ENCODE peak calls at places on chromosomes 1 and 21, in nine cellular contexts. Z is uterus, G is neural progenitor cell, A is Panc1, H is stomach, D is A673, P is endothelial cell of umbilical vein, L is left lung, Q is lower leg skin. F is an unnamed sample.

GRCh38 chr1:226296911-226297310 is 12.1 kb downstream of the LIN9 start:
- DNase-seq in Z (no peak), G (no peak), A (no peak), H (no peak), D (no peak), P (no peak), L (no peak), Q (no peak), F (no peak)

GRCh38 chr1:18959591-18959990 is 3.1 kb upstream of the IFFO2 start:
- DNase-seq in Z (no peak), G (no peak), A (no peak), H (no peak), D (no peak), P (no peak), L (no peak), Q (no peak), F (no peak)

GRCh38 chr1:167109125-167109524 is 15.2 kb downstream of the STYXL2 start:
- DNase-seq in Z (no peak), G (no peak), A (no peak), H (no peak), D (peak), P (no peak), L (no peak), Q (no peak), F (no peak)

GRCh38 chr1:941588-942383 is 17.3 kb downstream of the NOC2L start:
- DNase-seq in Z (peak), G (peak), A (no peak), H (peak), D (peak), P (peak), L (peak), Q (no peak), F (peak)

GRCh38 chr1:204896023-204896422 is 25.4 kb downstream of the NFASC start:
- DNase-seq in Z (no peak), G (no peak), A (no peak), H (no peak), D (no peak), P (no peak), L (no peak), Q (no peak), F (no peak)

GRCh38 chr1:229003233-229004031 is 267.5 kb upstream of the RAB4A start:
- DNase-seq in Z (no peak), G (peak), A (no peak), H (no peak), D (no peak), P (no peak), L (no peak), Q (no peak), F (no peak)

GRCh38 chr1:198754670-198755069 is 115.8 kb downstream of the PTPRC start:
- DNase-seq in Z (no peak), G (no peak), A (no peak), H (no peak), D (no peak), P (no peak), L (no peak), Q (no peak), F (no peak)

GRCh38 chr21:42570841-42571387 is 57.3 kb downstream of the SLC37A1 start:
- DNase-seq in Z (peak), G (peak), A (no peak), H (peak), D (no peak), P (no peak), L (peak), Q (no peak), F (no peak)

GRCh38 chr1:108884968-108885367 is 8.2 kb downstream of the GPSM2 start:
- DNase-seq in Z (no peak), G (no peak), A (no peak), H (no peak), D (no peak), P (no peak), L (no peak), Q (no peak), F (no peak)

GRCh38 chr1:205109269-205109668 is 12.5 kb downstream of the RBBP5 start:
- DNase-seq in Z (no peak), G (no peak), A (no peak), H (no peak), D (no peak), P (no peak), L (no peak), Q (no peak), F (no peak)

GRCh38 chr1:9821710-9822109 is 2.1 kb downstream of the CLSTN1 start:
- DNase-seq in Z (no peak), G (no peak), A (no peak), H (no peak), D (no peak), P (no peak), L (no peak), Q (no peak), F (no peak)
- H3K4me3 ChIP-seq in Z (peak), G (peak), A (no peak), H (no peak), D (peak), P (no peak), L (no peak), Q (no peak), F (peak)

GRCh38 chr1:66929999-66930822 is 5.4 kb downstream of the MIER1 start:
- DNase-seq in Z (peak), G (peak), A (peak), H (peak), D (peak), P (peak), L (peak), Q (peak), F (peak)
- TF ChIP-seq CTCF in Z (peak), G (peak), A (peak), H (no peak), D (peak), P (no peak), L (peak), Q (no peak), F (peak)

DNA sequence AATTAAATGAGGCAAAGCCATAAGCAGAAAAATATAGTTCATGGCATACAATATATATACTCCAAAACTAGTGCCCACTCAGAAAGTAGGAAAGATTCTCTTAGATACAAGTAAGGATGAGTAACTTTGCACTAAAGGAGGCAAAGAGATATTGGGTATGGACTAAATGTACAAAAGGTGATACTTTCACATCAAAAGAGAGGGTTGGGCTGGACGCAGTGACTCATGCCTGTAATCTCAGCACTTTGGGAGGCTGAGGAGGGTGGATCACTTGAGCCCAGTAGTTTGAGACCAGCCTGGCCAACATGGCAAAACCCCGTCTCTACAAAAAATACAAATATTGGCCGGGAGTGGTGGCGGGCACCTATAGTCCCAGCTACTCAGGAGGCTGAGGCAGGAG is 6.7 kb downstream of the KYAT3 start:
- DNase-seq in Z (no peak), G (no peak), A (no peak), H (no peak), D (no peak), P (no peak), L (no peak), Q (no peak), F (no peak)
- H3K4me3 ChIP-seq in Z (no peak), G (no peak), A (no peak), H (no peak), D (no peak), P (no peak), L (no peak), Q (no peak), F (no peak)

GRCh38 chr1:183922197-183922596 is 115.3 kb downstream of the COLGALT2 start:
- DNase-seq in Z (no peak), G (no peak), A (no peak), H (no peak), D (no peak), P (no peak), L (no peak), Q (no peak), F (no peak)
- TF ChIP-seq CTCF in Z (no peak), G (peak), A (peak), H (no peak), D (peak), P (no peak), L (no peak), Q (no peak), F (no peak)

GRCh38 chr1:16218014-16218673 is 5.7 kb upstream of the ARHGEF19 start:
- DNase-seq in Z (no peak), G (no peak), A (no peak), H (no peak), D (no peak), P (no peak), L (no peak), Q (no peak), F (no peak)
- H3K4me3 ChIP-seq in Z (no peak), G (peak), A (peak), H (peak), D (no peak), P (no peak), L (no peak), Q (no peak), F (no peak)

GRCh38 chr1:22841754-22842370 is 130.8 kb downstream of the LACTBL1 start:
- DNase-seq in Z (peak), G (no peak), A (no peak), H (no peak), D (no peak), P (no peak), L (no peak), Q (no peak), F (no peak)
- TF ChIP-seq CTCF in Z (no peak), G (no peak), A (no peak), H (no peak), D (no peak), P (no peak), L (no peak), Q (no peak), F (no peak)

DNA sequence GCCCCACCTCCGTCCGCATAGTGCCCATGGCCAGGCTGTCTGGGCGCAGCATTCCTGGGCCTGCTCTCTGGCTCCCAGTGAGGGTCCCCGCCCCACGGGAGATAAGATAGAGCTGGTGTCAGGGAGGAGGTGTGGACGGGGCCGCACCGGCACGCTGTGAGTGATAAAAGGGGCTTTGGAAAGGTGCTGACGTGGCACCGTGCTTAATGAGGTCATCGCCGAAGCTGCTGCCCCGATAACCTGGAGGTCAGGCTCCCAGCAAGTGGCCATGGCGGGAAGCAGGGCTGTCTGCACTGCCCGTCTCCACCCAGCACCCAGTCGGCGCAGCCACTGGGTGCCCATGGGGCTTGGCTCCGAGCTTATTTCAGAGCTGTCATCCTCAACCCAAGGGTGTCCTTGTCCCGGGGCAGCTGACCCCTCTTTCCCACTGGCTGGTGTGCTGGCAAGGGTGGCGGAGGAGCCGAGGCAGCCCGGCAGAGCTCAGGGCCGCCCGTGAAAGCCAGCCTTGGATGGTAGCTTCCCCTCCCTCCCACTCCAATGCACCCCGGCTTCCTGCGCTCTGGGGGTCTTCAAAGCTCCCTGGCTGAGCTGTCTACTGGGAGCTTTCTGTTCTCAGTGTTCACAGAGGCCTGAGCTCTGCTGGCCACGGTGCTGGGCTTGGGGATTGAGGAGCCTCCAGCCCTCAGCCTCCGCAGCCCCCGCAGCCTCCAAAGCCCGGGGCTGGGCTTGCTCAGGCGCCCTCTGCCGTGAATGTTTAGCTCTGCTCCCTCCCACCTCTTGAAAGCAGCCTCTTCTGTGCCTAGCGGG is 105.1 kb upstream of the ARHGEF16 start:
- DNase-seq in Z (no peak), G (peak), A (no peak), H (peak), D (peak), P (no peak), L (no peak), Q (no peak), F (no peak)
- H3K4me3 ChIP-seq in Z (no peak), G (no peak), A (no peak), H (no peak), D (no peak), P (no peak), L (no peak), Q (no peak), F (no peak)

GRCh38 chr21:44487831-44488230 is 32.5 kb downstream of the LRRC3 start:
- DNase-seq in Z (no peak), G (peak), A (no peak), H (no peak), D (peak), P (peak), L (no peak), Q (no peak), F (no peak)

GRCh38 chr21:44490405-44490804 is 35.1 kb downstream of the LRRC3 start:
- DNase-seq in Z (no peak), G (no peak), A (no peak), H (no peak), D (no peak), P (no peak), L (no peak), Q (no peak), F (no peak)

GRCh38 chr21:44492572-44493385 is 37.5 kb downstream of the LRRC3 start:
- DNase-seq in Z (no peak), G (no peak), A (no peak), H (no peak), D (no peak), P (no peak), L (no peak), Q (no peak), F (no peak)

GRCh38 chr21:44490816-44491215 is 35.5 kb downstream of the LRRC3 start:
- DNase-seq in Z (no peak), G (no peak), A (no peak), H (no peak), D (no peak), P (no peak), L (no peak), Q (no peak), F (no peak)

DNA sequence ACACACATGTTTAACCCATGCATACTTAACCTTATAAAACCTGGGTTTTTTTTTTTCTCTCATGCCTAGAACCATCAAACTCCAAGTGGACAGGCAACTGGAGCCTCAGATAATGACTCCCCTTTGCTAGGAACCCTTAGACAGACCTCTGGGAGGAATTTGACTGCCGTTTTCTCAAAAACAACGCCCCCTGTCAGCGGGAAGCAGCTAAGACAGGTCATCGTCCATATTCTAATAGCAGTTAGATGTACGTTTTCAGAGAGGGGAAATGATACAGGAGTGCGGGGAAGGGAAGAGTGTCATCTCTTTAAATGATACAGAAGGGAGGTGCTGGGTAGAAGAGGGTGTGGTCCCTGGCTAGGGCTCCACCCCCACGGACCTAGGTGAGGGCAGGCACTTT is 34.7 kb downstream of the LRRC3 start:
- DNase-seq in Z (no peak), G (peak), A (no peak), H (no peak), D (peak), P (no peak), L (no peak), Q (no peak), F (no peak)
- TF ChIP-seq CTCF in Z (no peak), G (peak), A (no peak), H (no peak), D (peak), P (peak), L (no peak), Q (no peak), F (no peak)

GRCh38 chr1:42924249-42925131 is 34.2 kb downstream of the SLC2A1 start:
- DNase-seq in Z (peak), G (peak), A (peak), H (peak), D (peak), P (peak), L (peak), Q (peak), F (no peak)
- H3K4me3 ChIP-seq in Z (peak), G (peak), A (peak), H (peak), D (peak), P (peak), L (peak), Q (peak), F (peak)

F was measured in astrocyte of the cerebellum.